ENCODE peak calls at places on chromosome 6, in six cellular contexts. A is stomach; U is stimulated activated CD8-positive, alpha-beta memory T cell treated with anti-CD3 and anti-CD28 coated beads, Interleukin-2, amount 100 ng/mL, for 48 hours; N is BJ; C is activated CD4-positive, alpha-beta T cell treated with anti-CD3 and anti-CD28 coated beads, Interleukin-2, amount 50 U/mL, for 4 hours; M is left cardiac atrium. Y is an unnamed sample.

GRCh38 chr6:139832906-139833305 is 458.5 kb upstream of the CITED2 start:
- DNase-seq in A (no peak), U (no peak), N (no peak), C (no peak), M (no peak), Y (no peak)

GRCh38 chr6:157984686-157985225 is 3.1 kb downstream of the SYNJ2 start:
- DNase-seq in A (no peak), U (no peak), N (no peak), C (no peak), M (no peak), Y (no peak)

GRCh38 chr6:3813150-3813780 is 35.9 kb upstream of the FAM50B start:
- DNase-seq in A (peak; percentile 28), U (no peak), N (no peak), C (no peak), M (peak; percentile 79), Y (peak; percentile 39)

GRCh38 chr6:27023664-27024063 is 223.8 kb upstream of the PRSS16 start:
- DNase-seq in A (no peak), U (no peak), N (no peak), C (no peak), M (no peak), Y (no peak)

GRCh38 chr6:9938801-9939200 is 476.1 kb downstream of the TFAP2A start:
- DNase-seq in A (no peak), U (no peak), N (no peak), C (no peak), M (no peak), Y (no peak)

GRCh38 chr6:166877906-166878305 is 78.4 kb downstream of the RNASET2 start:
- DNase-seq in A (no peak), U (no peak), N (no peak), C (no peak), M (no peak), Y (no peak)

GRCh38 chr6:38673397-38674165 is 29.4 kb downstream of the GLO1 start:
- DNase-seq in A (no peak), U (no peak), N (no peak), C (no peak), M (no peak), Y (no peak)

GRCh38 chr6:135576055-135576454 is 78.5 kb upstream of the AHI1 start:
- DNase-seq in A (no peak), U (no peak), N (no peak), C (no peak), M (no peak), Y (no peak)

GRCh38 chr6:29071831-29072723 is 15.0 kb downstream of the OR2B3 start:
- DNase-seq in A (no peak), U (peak; percentile 2), N (no peak), C (no peak), M (no peak), Y (no peak)

GRCh38 chr6:123702943-123703342 is 66.2 kb upstream of the TRDN start:
- DNase-seq in A (no peak), U (no peak), N (no peak), C (no peak), M (no peak), Y (no peak)

GRCh38 chr6:9527679-9528286 is 887.1 kb downstream of the TFAP2A start:
- DNase-seq in A (no peak), U (no peak), N (no peak), C (no peak), M (no peak), Y (no peak)

GRCh38 chr6:33880104-33880678 is 76.4 kb upstream of the MLN start:
- DNase-seq in A (no peak), U (no peak), N (no peak), C (no peak), M (no peak), Y (no peak)

GRCh38 chr6:15322781-15323536 is 77.1 kb downstream of the JARID2 start:
- DNase-seq in A (peak; percentile 47), U (no peak), N (no peak), C (no peak), M (no peak), Y (no peak)

Y was measured in GM12892.